ENCODE peak calls at places on chromosomes 7 and 10, in eight cellular contexts. F is fibroblast of mammary gland, S is IMR-90, N is endothelial cell, I is osteoblast, V is mesothelial cell of epicardium, Z is astrocyte of the cerebellum, Y is breast epithelium. B is an unnamed sample.

GRCh38 chr7:111697771-111698170 is 135.5 kb upstream of the IMMP2L start:
- DNase-seq in Z (no peak), V (no peak), F (no peak), Y (no peak), N (no peak), I (no peak), S (peak), B (no peak)

GRCh38 chr10:33553951-33554571 is 219.6 kb upstream of the NRP1 start:
- DNase-seq in I (no peak), N (no peak), F (no peak), Z (no peak), V (no peak), S (no peak), Y (no peak), B (no peak)

GRCh38 chr10:103916254-103916653 is 1.7 kb downstream of the STN1 start:
- DNase-seq in Z (no peak), I (no peak), V (no peak), S (peak), F (peak), N (no peak), Y (no peak), B (no peak)

GRCh38 chr7:37642028-37642540 is 41.5 kb upstream of the GPR141 start:
- DNase-seq in F (no peak), Y (no peak), V (no peak), N (no peak), S (no peak), Z (no peak), I (no peak), B (no peak)

GRCh38 chr10:30705086-30705624 is 75.6 kb upstream of the LYZL2 start:
- DNase-seq in N (no peak), I (no peak), V (no peak), F (no peak), S (no peak), Y (no peak), Z (no peak), B (no peak)

GRCh38 chr7:44847920-44848634 is at the start of gene H2AZ2:
- DNase-seq in Y (peak), I (peak), S (peak), Z (peak), F (peak), N (peak), V (peak), B (peak)

GRCh38 chr10:20922461-20922860 is 25.4 kb upstream of the NEBL start:
- DNase-seq in N (no peak), S (no peak), F (no peak), Z (no peak), V (no peak), Y (no peak), I (no peak), B (no peak)

GRCh38 chr10:103636996-103637395 is 143.5 kb downstream of the NEURL1 start:
- DNase-seq in F (peak), S (peak), Y (no peak), I (no peak), V (no peak), Z (no peak), N (no peak), B (no peak)

GRCh38 chr10:102431452-102432124 is 786 bp downstream of the CUEDC2 start:
- DNase-seq in I (peak), N (no peak), Z (no peak), V (no peak), Y (no peak), S (no peak), F (peak), B (no peak)

GRCh38 chr10:80465839-80466590 is 11.9 kb downstream of the TSPAN14 start:
- DNase-seq in Y (no peak), Z (no peak), F (no peak), N (no peak), S (no peak), I (no peak), V (no peak), B (no peak)

GRCh38 chr7:155739538-155740140 is 72.6 kb downstream of the SHH start:
- DNase-seq in S (no peak), V (no peak), F (no peak), N (no peak), I (no peak), Z (no peak), Y (no peak), B (no peak)

GRCh38 chr7:98105942-98106544 is 619 bp upstream of the LMTK2 start:
- DNase-seq in N (no peak), F (no peak), V (no peak), Z (no peak), Y (no peak), S (no peak), I (no peak), B (no peak)

GRCh38 chr10:24505759-24506158 is 217.9 kb downstream of the ARHGAP21 start:
- DNase-seq in S (no peak), V (no peak), I (no peak), Z (peak), Y (no peak), N (no peak), F (no peak), B (no peak)

GRCh38 chr10:86601956-86602592 is 52.3 kb upstream of the OPN4 start:
- DNase-seq in V (no peak), S (peak), Y (no peak), N (no peak), F (no peak), I (no peak), Z (no peak), B (no peak)

GRCh38 chr10:86598151-86598550 is 56.2 kb upstream of the OPN4 start:
- DNase-seq in Y (no peak), V (no peak), S (peak), Z (no peak), N (no peak), I (no peak), F (peak), B (no peak)

GRCh38 chr10:86599729-86600128 is 54.6 kb upstream of the OPN4 start:
- DNase-seq in Z (no peak), N (no peak), I (no peak), F (no peak), S (no peak), Y (no peak), V (no peak), B (no peak)

GRCh38 chr10:86599041-86599440 is 55.3 kb upstream of the OPN4 start:
- DNase-seq in Y (no peak), F (no peak), S (no peak), I (no peak), V (no peak), Z (no peak), N (no peak), B (no peak)

GRCh38 chr10:86600296-86600695 is 54.1 kb upstream of the OPN4 start:
- DNase-seq in N (no peak), I (peak), V (no peak), S (no peak), F (peak), Y (no peak), Z (no peak), B (no peak)
- TF ChIP-seq CTCF in N (no peak), I (no peak), V (no peak), S (no peak), F (no peak), Y (no peak), Z (no peak), B (no peak)

DNA sequence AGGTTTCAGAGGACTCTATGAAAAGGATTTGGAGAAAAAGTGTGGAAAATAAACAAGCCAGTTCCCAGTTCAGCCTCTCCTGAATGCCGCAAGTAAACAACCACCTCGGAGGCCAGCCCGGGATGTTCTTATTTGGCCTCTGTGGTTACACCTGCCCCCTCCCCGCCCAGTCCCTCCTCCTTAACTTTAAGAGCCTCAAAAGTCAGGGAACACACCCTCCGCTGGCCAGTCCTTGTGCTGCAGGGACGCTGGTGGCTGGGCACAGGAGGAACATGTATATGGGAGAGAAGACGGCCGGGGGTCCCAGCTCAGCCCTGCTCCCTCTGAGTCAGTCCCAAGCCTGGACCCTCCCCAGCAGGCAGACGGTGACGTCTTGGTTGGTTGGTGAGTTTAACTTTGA is 6.1 kb downstream of the CHST3 start:
- DNase-seq in Z (no peak), V (no peak), I (no peak), F (no peak), Y (peak), N (peak), S (no peak), B (no peak)
- TF ChIP-seq CTCF in Z (no peak), V (no peak), I (peak), F (peak), Y (peak), N (no peak), S (peak), B (no peak)

DNA sequence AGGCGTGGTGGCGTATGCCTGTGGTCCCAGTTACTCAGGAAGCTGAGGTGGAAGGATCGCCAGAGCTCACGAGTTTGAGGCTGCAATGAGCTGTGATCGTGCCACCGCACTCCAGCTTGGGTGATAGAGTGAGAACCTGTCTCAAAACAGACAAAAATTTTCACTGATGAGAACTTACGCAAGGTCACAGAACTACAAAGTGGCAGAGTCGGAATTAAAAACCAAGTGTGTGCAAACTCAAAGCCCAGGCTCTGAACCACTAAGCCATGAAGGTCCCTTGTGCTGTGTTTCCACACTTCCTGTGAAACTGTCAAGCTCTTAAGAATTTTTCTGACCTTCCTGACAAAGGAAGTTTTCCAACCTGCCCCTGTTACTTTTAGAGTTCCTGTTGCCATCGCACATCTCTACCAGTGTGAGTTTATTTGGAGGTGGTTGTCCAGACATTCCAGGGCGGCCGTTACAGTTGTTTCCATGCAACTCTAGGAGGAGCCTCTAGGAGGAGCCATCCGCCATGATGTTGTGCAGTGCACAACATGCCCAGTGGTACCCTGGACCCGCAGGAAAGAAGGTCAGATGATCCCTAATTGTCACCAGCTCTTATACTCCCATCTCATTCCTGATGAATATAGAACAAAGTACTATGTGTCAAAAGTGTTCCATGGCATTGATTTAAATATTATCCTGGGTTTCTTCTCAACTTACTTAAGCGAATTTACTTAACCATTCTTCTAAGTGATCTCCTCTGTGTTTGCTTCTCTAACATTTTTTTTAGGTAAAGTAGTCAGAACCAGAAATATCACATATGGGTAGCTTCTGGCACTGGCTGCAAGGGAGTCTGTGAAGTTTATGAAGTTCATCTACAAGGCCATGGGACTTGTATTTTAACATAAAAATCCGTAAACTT is 49.0 kb upstream of the LYZL1 start:
- DNase-seq in V (no peak), S (no peak), Z (no peak), N (peak), F (peak), I (no peak), Y (no peak), B (no peak)
- TF ChIP-seq CTCF in V (no peak), S (peak), Z (peak), N (peak), F (peak), I (peak), Y (peak), B (peak)

GRCh38 chr7:132001166-132001565 is 444.7 kb upstream of the PODXL start:
- DNase-seq in N (no peak), Y (no peak), I (no peak), S (no peak), F (no peak), Z (no peak), V (no peak), B (no peak)

GRCh38 chr7:132002343-132002968 is 446.0 kb upstream of the PODXL start:
- DNase-seq in Z (no peak), S (no peak), I (no peak), Y (no peak), V (no peak), F (no peak), N (no peak), B (no peak)

GRCh38 chr7:132009778-132010177 is 453.4 kb upstream of the PODXL start:
- DNase-seq in N (no peak), I (no peak), Z (peak), F (peak), Y (no peak), V (no peak), S (no peak), B (no peak)

GRCh38 chr7:131999193-131999592 is 442.8 kb upstream of the PODXL start:
- DNase-seq in V (no peak), Z (no peak), N (no peak), S (no peak), I (no peak), Y (no peak), F (no peak), B (no peak)

DNA sequence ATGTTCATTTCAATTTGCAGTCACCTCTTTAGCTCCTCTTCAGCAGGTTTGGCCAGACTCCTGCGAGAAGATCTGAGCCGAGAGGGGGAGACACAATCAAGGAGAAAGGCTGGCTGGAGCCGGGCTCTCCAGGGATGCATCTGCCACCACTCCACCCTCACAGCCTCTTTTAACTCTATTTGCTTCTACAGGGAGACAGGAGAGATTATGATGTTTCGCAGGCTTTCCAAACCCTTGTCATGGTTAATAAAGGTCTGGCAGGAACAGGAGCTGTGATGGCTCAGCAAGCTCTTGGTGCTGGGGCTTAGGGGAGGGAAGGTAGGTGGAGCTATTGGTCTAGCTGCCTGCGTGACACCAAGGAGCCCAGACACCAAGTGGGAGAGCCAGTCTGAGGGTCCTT is 448.1 kb upstream of the PODXL start:
- DNase-seq in Z (peak), N (no peak), I (no peak), Y (no peak), V (no peak), S (no peak), F (peak), B (no peak)
- TF ChIP-seq CTCF in Z (peak), N (no peak), I (peak), Y (peak), V (no peak), S (peak), F (peak), B (no peak)

DNA sequence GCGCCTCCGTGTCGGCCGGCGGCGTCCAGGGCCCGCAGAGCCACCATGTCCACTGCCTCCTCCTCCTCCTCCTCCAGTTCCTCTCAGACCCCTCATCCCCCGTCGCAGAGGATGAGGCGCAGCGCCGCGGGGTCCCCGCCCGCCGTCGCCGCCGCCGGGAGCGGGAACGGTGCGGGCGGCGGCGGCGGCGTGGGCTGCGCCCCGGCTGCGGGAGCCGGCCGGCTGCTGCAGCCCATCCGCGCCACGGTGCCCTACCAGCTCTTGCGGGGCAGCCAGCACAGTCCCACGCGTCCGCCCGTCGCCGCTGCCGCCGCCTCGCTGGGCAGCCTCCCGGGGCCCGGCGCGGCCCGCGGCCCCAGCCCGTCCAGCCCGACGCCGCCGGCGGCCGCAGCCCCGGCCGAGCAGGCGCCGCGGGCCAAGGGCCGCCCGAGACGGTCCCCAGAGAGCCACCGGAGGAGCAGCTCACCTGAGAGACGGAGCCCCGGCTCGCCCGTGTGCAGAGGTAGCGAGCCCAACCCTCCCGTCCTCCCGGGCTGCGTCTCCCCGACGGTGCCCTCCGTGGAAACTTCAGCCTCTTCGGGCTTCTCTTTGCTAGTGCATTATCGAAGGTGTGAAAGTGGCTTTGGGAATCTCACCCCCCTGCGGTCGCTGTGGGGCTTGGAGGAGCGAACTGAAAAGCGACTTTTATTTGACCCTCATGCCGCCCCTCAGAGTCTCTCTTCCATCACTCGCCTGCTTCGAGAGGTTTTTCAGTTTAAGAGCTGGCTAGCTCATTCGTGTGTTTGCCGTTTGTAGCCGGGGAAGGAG is 913 bp downstream of the GLCCI1 start:
- DNase-seq in N (peak), I (peak), Z (peak), F (no peak), V (peak), Y (no peak), S (peak), B (peak)
- TF ChIP-seq CTCF in N (no peak), I (no peak), Z (no peak), F (no peak), V (no peak), Y (no peak), S (no peak), B (no peak)

GRCh38 chr7:131056007-131056406 is 271.7 kb upstream of the MKLN1 start:
- DNase-seq in V (no peak), S (no peak), F (peak), I (peak), Y (no peak), N (no peak), Z (no peak), B (no peak)
- TF ChIP-seq CTCF in V (no peak), S (peak), F (no peak), I (no peak), Y (no peak), N (no peak), Z (peak), B (peak)

GRCh38 chr7:38660427-38661099 is 29.4 kb upstream of the AMPH start:
- DNase-seq in S (peak), Z (peak), F (peak), I (no peak), V (no peak), Y (no peak), N (peak), B (peak)
- TF ChIP-seq CTCF in S (peak), Z (peak), F (peak), I (peak), V (peak), Y (peak), N (peak), B (peak)

GRCh38 chr10:92552310-92552709 is 21.6 kb downstream of the IDE start:
- DNase-seq in Y (no peak), V (no peak), S (no peak), Z (no peak), N (no peak), I (peak), F (no peak), B (no peak)
- TF ChIP-seq CTCF in Y (no peak), V (no peak), S (no peak), Z (peak), N (peak), I (peak), F (peak), B (peak)

GRCh38 chr10:66295602-66296001 is 630.2 kb upstream of the LRRTM3 start:
- DNase-seq in N (no peak), V (no peak), Z (no peak), F (no peak), Y (no peak), I (no peak), S (no peak), B (no peak)

DNA sequence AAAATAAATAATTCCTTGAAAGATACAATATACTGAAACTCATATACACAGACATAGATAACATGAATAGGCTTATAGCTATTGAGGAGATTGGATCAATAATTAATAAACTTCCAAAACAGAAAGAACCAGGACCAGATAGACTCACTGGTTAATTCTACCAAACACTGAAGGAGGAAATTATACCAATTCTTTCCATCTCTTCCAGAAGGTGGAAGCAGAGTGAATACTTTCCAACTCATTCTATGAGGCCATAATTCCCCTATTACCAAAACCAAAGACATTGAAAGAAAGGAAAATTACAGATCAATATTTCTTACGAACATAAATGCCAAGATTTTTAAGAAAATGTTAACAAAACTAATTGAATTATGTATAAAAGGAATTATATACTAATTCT is 624.8 kb upstream of the LRRTM3 start:
- DNase-seq in S (no peak), V (no peak), Z (no peak), Y (no peak), N (no peak), F (no peak), I (no peak), B (no peak)
- TF ChIP-seq CTCF in S (no peak), V (no peak), Z (no peak), Y (no peak), N (no peak), F (no peak), I (no peak), B (no peak)

DNA sequence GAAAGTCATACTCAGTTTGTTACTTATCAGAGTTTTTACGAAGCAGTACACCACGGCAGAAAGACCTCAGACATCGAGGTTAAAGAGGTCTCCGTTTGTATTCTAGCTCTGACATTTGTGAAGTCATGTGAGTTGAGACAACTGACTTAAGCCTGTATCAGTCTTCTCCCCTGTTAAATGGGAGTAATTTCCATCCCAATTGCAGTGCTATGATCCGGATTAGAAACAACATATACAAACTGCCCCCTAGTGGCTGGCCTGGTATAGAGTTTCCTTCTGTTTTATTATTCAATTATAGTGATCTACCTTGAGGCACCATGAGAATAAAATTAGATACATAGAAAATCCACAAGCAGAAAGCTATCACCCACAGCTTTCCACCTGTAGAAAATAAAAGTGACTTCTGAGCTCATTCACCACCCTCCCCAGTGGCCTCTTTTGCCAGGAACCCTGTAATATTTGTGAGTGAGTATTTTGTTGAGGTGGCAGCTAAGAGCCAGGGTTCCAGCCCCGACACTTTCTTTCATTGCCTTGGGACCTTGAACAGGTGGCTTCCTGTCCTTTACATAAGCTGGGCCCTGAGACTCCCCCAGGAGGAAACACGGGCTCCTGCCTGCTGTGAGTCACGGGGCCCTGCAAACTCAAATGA is 607.2 kb upstream of the MGMT start:
- DNase-seq in I (no peak), S (no peak), V (no peak), Z (peak), F (peak), Y (no peak), N (peak), B (no peak)
- TF ChIP-seq CTCF in I (peak), S (no peak), V (peak), Z (peak), F (peak), Y (peak), N (peak), B (peak)